ENCODE peak calls at places on chromosomes 1 and 21, in seven cellular contexts. E is NCI-H524; W is CD8-positive, alpha-beta T cell; V is fibroblast of mammary gland; F is BJ; J is effector memory CD4-positive, alpha-beta T cell; K is NCI-H2107. S is an unnamed sample.

GRCh38 chr1:88892146-88892877 is 945 bp upstream of the GTF2B start:
- DNase-seq in E (peak), W (no peak), V (peak), F (no peak), J (no peak), K (no peak), S (no peak)

GRCh38 chr1:106678661-106679060 is 377.8 kb upstream of the PRMT6 start:
- DNase-seq in E (no peak), W (no peak), V (peak), F (peak), J (no peak), K (no peak), S (no peak)

GRCh38 chr1:92709738-92710137 is 75.2 kb downstream of the EVI5 start:
- DNase-seq in E (no peak), W (no peak), V (peak), F (no peak), J (no peak), K (no peak), S (peak)

GRCh38 chr1:204989266-204990058 is 53.5 kb upstream of the CNTN2 start:
- DNase-seq in E (peak), W (peak), V (peak), F (peak), J (peak), K (peak), S (peak)

GRCh38 chr1:158016651-158017335 is 23.3 kb downstream of the KIRREL1 start:
- DNase-seq in E (no peak), W (no peak), V (no peak), F (no peak), J (no peak), K (no peak), S (no peak)

GRCh38 chr1:21914880-21915640 is 22.1 kb downstream of the HSPG2 start:
- DNase-seq in E (no peak), W (no peak), V (peak), F (no peak), J (no peak), K (no peak), S (no peak)

GRCh38 chr1:208939545-208940085 is 643.9 kb upstream of the CAMK1G start:
- DNase-seq in E (no peak), W (no peak), V (no peak), F (no peak), J (no peak), K (no peak), S (no peak)

GRCh38 chr1:168373869-168374268 is 93.2 kb downstream of the TBX19 start:
- DNase-seq in E (no peak), W (no peak), V (peak), F (no peak), J (no peak), K (no peak), S (no peak)

GRCh38 chr1:17212487-17213121 is 7.7 kb downstream of the PADI1 start:
- DNase-seq in E (peak), W (peak), V (peak), F (peak), J (peak), K (no peak), S (peak)

GRCh38 chr21:33981341-33982101 is 65.9 kb upstream of the ATP5PO start:
- DNase-seq in E (no peak), W (no peak), V (peak), F (no peak), J (no peak), K (no peak), S (no peak)

GRCh38 chr1:73948021-73948420 is 250.0 kb downstream of the LRRIQ3 start:
- DNase-seq in E (no peak), W (no peak), V (no peak), F (no peak), J (no peak), K (no peak), S (no peak)

GRCh38 chr1:169086603-169087455 is 19.7 kb upstream of the ATP1B1 start:
- DNase-seq in E (peak), W (no peak), V (no peak), F (no peak), J (no peak), K (no peak), S (no peak)

GRCh38 chr1:239386453-239387303 is at the start of gene CHRM3:
- DNase-seq in E (no peak), W (no peak), V (no peak), F (peak), J (no peak), K (no peak), S (no peak)

GRCh38 chr1:94245747-94246438 is 8.5 kb upstream of the ARHGAP29 start:
- DNase-seq in E (no peak), W (no peak), V (no peak), F (no peak), J (no peak), K (no peak), S (no peak)

GRCh38 chr1:37020653-37021277 is 13.6 kb downstream of the GRIK3 start:
- DNase-seq in E (no peak), W (no peak), V (no peak), F (no peak), J (no peak), K (no peak), S (no peak)

S was measured in HS-27A.